ENCODE peak calls at places on chromosome 19, in six cellular contexts. U, D, C, X, B and L are unnamed samples.

GRCh38 chr19:1170938-1171754 is 2.9 kb downstream of the SBNO2 start:
- DNase-seq in U (no peak), D (no peak), C (peak; percentile 80), X (no peak), B (no peak), L (no peak)

GRCh38 chr19:6710273-6711077 is 10.0 kb downstream of the C3 start:
- DNase-seq in U (no peak), D (no peak), C (no peak), X (no peak), B (no peak), L (no peak)

GRCh38 chr19:40365010-40365409 is 16.5 kb downstream of the PLD3 start:
- DNase-seq in U (no peak), D (no peak), C (no peak), X (no peak), B (no peak), L (no peak)

GRCh38 chr19:6402834-6403608 is 10.1 kb upstream of the GTF2F1 start:
- DNase-seq in U (no peak), D (no peak), C (no peak), X (no peak), B (no peak), L (peak; percentile 51)

GRCh38 chr19:46963093-46963734 is 56.4 kb upstream of the NPAS1 start:
- DNase-seq in U (no peak), D (peak; percentile 67), C (no peak), X (peak; percentile 44), B (peak; percentile 8), L (peak; percentile 80)

GRCh38 chr19:29517946-29518345 is 7.8 kb upstream of the VSTM2B start:
- DNase-seq in U (no peak), D (no peak), C (peak; percentile 16), X (no peak), B (no peak), L (no peak)

GRCh38 chr19:39400997-39401548 is 5.6 kb upstream of the ZFP36 start:
- DNase-seq in U (no peak), D (no peak), C (no peak), X (no peak), B (no peak), L (no peak)

GRCh38 chr19:32373614-32374295 is 28.3 kb downstream of the ZNF507 start:
- DNase-seq in U (no peak), D (no peak), C (no peak), X (no peak), B (no peak), L (peak; percentile 92)

GRCh38 chr19:42113641-42114348 is 18.5 kb downstream of the POU2F2 start:
- DNase-seq in U (no peak), D (no peak), C (peak; percentile 86), X (no peak), B (no peak), L (peak; percentile 96)

GRCh38 chr19:45769821-45770191 is 754 bp upstream of the SIX5 start:
- DNase-seq in U (no peak), D (peak; percentile 85), C (peak; percentile 90), X (no peak), B (peak; percentile 55), L (no peak)

GRCh38 chr19:6802336-6803035 is 30.0 kb downstream of the VAV1 start:
- DNase-seq in U (peak; percentile 78), D (peak; percentile 77), C (peak; percentile 82), X (peak; percentile 72), B (peak; percentile 80), L (no peak)

GRCh38 chr19:1324792-1325567 is 39.3 kb downstream of the EFNA2 start:
- DNase-seq in U (no peak), D (no peak), C (peak; percentile 93), X (no peak), B (peak; percentile 31), L (peak; percentile 80)

GRCh38 chr19:16113727-16114126 is 2.0 kb downstream of the RAB8A start:
- DNase-seq in U (no peak), D (peak; percentile 59), C (no peak), X (no peak), B (no peak), L (no peak)

GRCh38 chr19:5128251-5128931 is 159.5 kb downstream of the KDM4B start:
- DNase-seq in U (no peak), D (no peak), C (peak; percentile 90), X (no peak), B (no peak), L (peak; percentile 88)

GRCh38 chr19:570315-570714 is 2.1 kb upstream of the BSG start:
- DNase-seq in U (no peak), D (no peak), C (peak; percentile 64), X (no peak), B (no peak), L (no peak)

GRCh38 chr19:12090807-12091206 is 26.3 kb downstream of the ZNF844 start:
- DNase-seq in U (no peak), D (peak; percentile 62), C (peak; percentile 83), X (peak; percentile 63), B (peak; percentile 72), L (peak; percentile 61)

GRCh38 chr19:36604656-36605100 is 435 bp upstream of the ZNF382 start:
- DNase-seq in U (peak; percentile 45), D (peak; percentile 92), C (no peak), X (peak; percentile 87), B (peak; percentile 90), L (peak; percentile 53)

GRCh38 chr19:17348700-17349099 is 11.3 kb downstream of the GTPBP3 start:
- DNase-seq in U (no peak), D (no peak), C (peak; percentile 94), X (no peak), B (no peak), L (peak; percentile 42)

GRCh38 chr19:38229585-38230073 is 5.6 kb upstream of the DPF1 start:
- DNase-seq in U (no peak), D (peak; percentile 90), C (peak; percentile 87), X (peak; percentile 67), B (peak; percentile 79), L (peak; percentile 94)

GRCh38 chr19:35276706-35277281 is 5.5 kb upstream of the HAMP start:
- DNase-seq in U (no peak), D (no peak), C (no peak), X (no peak), B (no peak), L (no peak)

GRCh38 chr19:7318176-7318575 is 24.0 kb upstream of the INSR start:
- DNase-seq in U (no peak), D (no peak), C (no peak), X (no peak), B (no peak), L (no peak)

GRCh38 chr19:51948979-51949378 is 21.7 kb downstream of the ZNF613 start:
- DNase-seq in U (no peak), D (no peak), C (no peak), X (no peak), B (no peak), L (peak; percentile 43)

GRCh38 chr19:30253581-30253996 is 118.6 kb upstream of the ZNF536 start:
- DNase-seq in U (no peak), D (no peak), C (no peak), X (no peak), B (no peak), L (peak; percentile 91)

GRCh38 chr19:48481846-48482639 is 12.9 kb downstream of the CYTH2 start:
- DNase-seq in U (no peak), D (no peak), C (no peak), X (no peak), B (no peak), L (no peak)

GRCh38 chr19:55675661-55676354 is 782 bp downstream of the EPN1 start:
- DNase-seq in U (no peak), D (no peak), C (no peak), X (no peak), B (no peak), L (no peak)

GRCh38 chr19:54287456-54287855 is 6.5 kb upstream of the LILRB2 start:
- DNase-seq in U (no peak), D (no peak), C (no peak), X (no peak), B (no peak), L (no peak)

GRCh38 chr19:38404858-38405257 is 2.0 kb downstream of the FAM98C start:
- DNase-seq in U (no peak), D (no peak), C (no peak), X (no peak), B (no peak), L (no peak)

GRCh38 chr19:48999481-49000325 is 6.0 kb downstream of the RUVBL2 start:
- DNase-seq in U (peak; percentile 56), D (peak; percentile 82), C (no peak), X (peak; percentile 80), B (peak; percentile 69), L (peak; percentile 70)

GRCh38 chr19:38304866-38305429 is 897 bp downstream of the C19orf33 start:
- DNase-seq in U (no peak), D (no peak), C (no peak), X (no peak), B (no peak), L (no peak)

GRCh38 chr19:8045872-8046568 is 6.5 kb upstream of the CCL25 start:
- DNase-seq in U (no peak), D (no peak), C (no peak), X (no peak), B (no peak), L (no peak)

GRCh38 chr19:58007285-58007684 is 4.7 kb upstream of the ZNF606 start:
- DNase-seq in U (no peak), D (peak; percentile 8), C (no peak), X (no peak), B (no peak), L (no peak)

GRCh38 chr19:15227261-15227660 is 5.0 kb downstream of the EPHX3 start:
- DNase-seq in U (no peak), D (no peak), C (no peak), X (no peak), B (no peak), L (no peak)

GRCh38 chr19:33714149-33714548 is 82.5 kb upstream of the KCTD15 start:
- DNase-seq in U (no peak), D (no peak), C (no peak), X (no peak), B (no peak), L (no peak)

GRCh38 chr19:37855098-37855497 is 51.3 kb downstream of the WDR87 start:
- DNase-seq in U (no peak), D (peak; percentile 9), C (no peak), X (no peak), B (peak; percentile 51), L (peak; percentile 73)

GRCh38 chr19:29678484-29679106 is 13.3 kb downstream of the PLEKHF1 start:
- DNase-seq in U (no peak), D (no peak), C (peak; percentile 91), X (no peak), B (no peak), L (no peak)